ENCODE peak calls at places on chromosomes 16 and 17, in nine cellular contexts. P is EL; X is NAMALWA; E is naive thymus-derived CD4-positive, alpha-beta T cell; G is LoVo; K is ELR; J is mucosa of gallbladder; H is B cell; M is Caco-2. I is an unnamed sample.

GRCh38 chr16:55001931-55002330 is 71.3 kb downstream of the IRX5 start:
- DNase-seq in X (no peak), K (peak), M (no peak), E (no peak), J (no peak), P (peak), H (no peak), G (no peak), I (no peak)

GRCh38 chr17:8151641-8152111 is 528 bp downstream of the PER1 start:
- DNase-seq in G (no peak), P (peak), H (peak), E (no peak), M (no peak), X (peak), K (peak), J (peak), I (no peak)

GRCh38 chr16:67029249-67030096 is 524 bp downstream of the CBFB start:
- DNase-seq in J (peak), M (no peak), K (peak), H (peak), E (peak), G (peak), X (peak), P (peak), I (no peak)

GRCh38 chr16:4415538-4416199 is 727 bp downstream of the CORO7 start:
- DNase-seq in H (peak), G (peak), E (peak), K (peak), J (peak), M (no peak), P (peak), X (peak), I (no peak)

GRCh38 chr17:48469227-48469626 is 39.2 kb upstream of the SKAP1 start:
- DNase-seq in J (no peak), X (no peak), G (no peak), P (no peak), M (no peak), E (no peak), H (no peak), K (no peak), I (no peak)

GRCh38 chr16:68244903-68245853 is at the start of gene PLA2G15:
- DNase-seq in P (peak), H (peak), K (peak), M (peak), E (peak), J (peak), X (peak), G (peak), I (no peak)

GRCh38 chr17:66386789-66387351 is 84.5 kb downstream of the PRKCA start:
- DNase-seq in P (no peak), M (peak), E (no peak), J (peak), K (no peak), X (no peak), G (peak), H (no peak), I (no peak)

GRCh38 chr16:78237346-78237745 is 137.9 kb downstream of the WWOX start:
- DNase-seq in M (no peak), E (no peak), H (no peak), J (no peak), G (no peak), P (no peak), K (no peak), X (no peak), I (no peak)

GRCh38 chr16:80707686-80708085 is 96.7 kb downstream of the CDYL2 start:
- DNase-seq in H (no peak), P (no peak), K (no peak), G (no peak), J (no peak), X (no peak), M (no peak), E (no peak), I (no peak)

GRCh38 chr17:18219016-18219415 is 6.4 kb upstream of the LLGL1 start:
- DNase-seq in H (no peak), J (no peak), G (no peak), K (peak), P (peak), E (no peak), X (no peak), M (no peak), I (no peak)

GRCh38 chr17:9080296-9080914 is 59.1 kb downstream of the NTN1 start:
- DNase-seq in K (no peak), J (no peak), X (no peak), H (no peak), M (no peak), E (no peak), G (no peak), P (no peak), I (no peak)

GRCh38 chr16:31568577-31569359 is 41.1 kb downstream of the AHSP start:
- DNase-seq in E (no peak), H (no peak), X (no peak), G (no peak), M (no peak), P (no peak), K (no peak), J (no peak), I (no peak)

GRCh38 chr17:76104140-76104895 is 731 bp upstream of the EXOC7 start:
- DNase-seq in M (no peak), P (no peak), E (no peak), J (no peak), X (no peak), H (no peak), K (no peak), G (no peak), I (no peak)

GRCh38 chr17:42276609-42277341 is 584 bp upstream of the STAT5B start:
- DNase-seq in G (no peak), J (peak), X (no peak), K (peak), H (no peak), M (no peak), E (peak), P (peak), I (no peak)

GRCh38 chr17:21295036-21295952 is 10.8 kb downstream of the MAP2K3 start:
- DNase-seq in G (no peak), E (no peak), K (no peak), P (no peak), X (peak), H (no peak), M (no peak), J (no peak), I (no peak)

GRCh38 chr16:2150418-2151187 is 2.2 kb downstream of the RAB26 start:
- DNase-seq in K (peak), H (no peak), P (peak), X (peak), M (no peak), G (peak), E (no peak), J (no peak), I (no peak)

GRCh38 chr17:67821871-67822367 is 3.4 kb upstream of the BPTF start:
- DNase-seq in K (no peak), P (no peak), E (no peak), X (no peak), J (no peak), M (no peak), G (no peak), H (no peak), I (no peak)

GRCh38 chr17:81665205-81666091 is 957 bp downstream of the OXLD1 start:
- DNase-seq in X (peak), H (peak), E (peak), K (peak), M (peak), J (no peak), G (peak), P (peak), I (no peak)

GRCh38 chr17:41060052-41060604 is at the start of gene KRTAP2-3:
- DNase-seq in X (no peak), M (no peak), P (peak), H (no peak), K (peak), J (no peak), E (no peak), G (no peak), I (peak)

GRCh38 chr16:303760-304505 is 21.0 kb downstream of the PDIA2 start:
- DNase-seq in E (no peak), G (no peak), H (no peak), M (no peak), X (no peak), J (no peak), P (no peak), K (no peak), I (no peak)

GRCh38 chr16:66287916-66288315 is 78.6 kb upstream of the CDH5 start:
- DNase-seq in G (no peak), H (no peak), J (no peak), K (no peak), M (no peak), P (no peak), E (peak), X (no peak), I (no peak)

GRCh38 chr16:52914428-52914827 is 138.3 kb downstream of the CHD9NB start:
- DNase-seq in X (no peak), M (no peak), K (no peak), E (no peak), G (no peak), P (no peak), H (no peak), J (no peak), I (no peak)

GRCh38 chr17:80827646-80828643 is 163.7 kb upstream of the CHMP6 start:
- DNase-seq in H (no peak), E (no peak), X (no peak), G (no peak), J (no peak), K (no peak), P (no peak), M (peak), I (peak)

GRCh38 chr17:71869833-71870545 is 250.8 kb upstream of the SOX9 start:
- DNase-seq in P (no peak), X (no peak), K (peak), E (no peak), H (no peak), G (no peak), J (no peak), M (no peak), I (no peak)

GRCh38 chr17:56653877-56654276 is 60.4 kb downstream of the NOG start:
- DNase-seq in E (peak), G (no peak), J (no peak), P (peak), K (peak), X (peak), M (no peak), H (peak), I (peak)

I was measured in keratinocyte.